ENCODE peak calls at places on chromosomes 16 and 17, in five cellular contexts. Y is lung, L is K562, G is heart right ventricle, T is transverse colon. I is an unnamed sample. For H3K36me3 and H3K4me1, the result is how much of the 10 kb centered on the place peaks cover.

GRCh38 chr17:48469227-48469626 is 39.2 kb upstream of the SKAP1 start:
- DNase-seq in Y (no peak), L (no peak), G (no peak), T (no peak), I (no peak)

GRCh38 chr17:7587420-7587786 is 2.5 kb downstream of the SOX15 start:
- DNase-seq in Y (no peak), L (no peak), G (no peak), T (no peak), I (no peak)

GRCh38 chr17:69812240-69812837 is 262.7 kb upstream of the KCNJ16 start:
- DNase-seq in Y (no peak), L (no peak), G (no peak), T (no peak), I (no peak)

GRCh38 chr17:39239640-39240314 is 14.0 kb upstream of the STAC2 start:
- DNase-seq in Y (peak), L (peak), G (peak), T (peak), I (peak)

GRCh38 chr16:88688013-88688778 is 1.9 kb upstream of the SNAI3 start:
- DNase-seq in Y (no peak), L (peak), G (peak), T (peak), I (peak)

GRCh38 chr16:64736887-64737286 is 385.0 kb downstream of the CDH11 start:
- DNase-seq in Y (no peak), L (no peak), G (no peak), T (no peak), I (no peak)

GRCh38 chr16:88357306-88358032 is 25.3 kb upstream of the ZNF469 start:
- DNase-seq in Y (no peak), L (no peak), G (no peak), T (no peak), I (peak)

GRCh38 chr17:8709006-8709405 is 35.6 kb downstream of the CCDC42 start:
- DNase-seq in Y (no peak), L (no peak), G (no peak), T (no peak), I (no peak)

GRCh38 chr17:59388070-59388556 is 56.7 kb downstream of the YPEL2 start:
- DNase-seq in Y (no peak), L (peak), G (no peak), T (no peak), I (no peak)

GRCh38 chr17:57637668-57638010 is 107.5 kb downstream of the CCDC182 start:
- DNase-seq in Y (no peak), L (no peak), G (no peak), T (no peak), I (no peak)

GRCh38 chr16:81694494-81695285 is 84.4 kb upstream of the PLCG2 start:
- DNase-seq in Y (no peak), L (no peak), G (no peak), T (no peak), I (no peak)

GRCh38 chr17:79840204-79840988 is 1.2 kb upstream of the CBX4 start:
- DNase-seq in Y (peak), L (no peak), G (peak), T (peak), I (peak)

GRCh38 chr16:68425498-68426354 is 22.6 kb downstream of the SMPD3 start:
- DNase-seq in Y (no peak), L (no peak), G (no peak), T (no peak), I (no peak)

GRCh38 chr17:57892820-57893595 is 43.2 kb upstream of the MRPS23 start:
- DNase-seq in Y (peak), L (no peak), G (peak), T (peak), I (peak)

GRCh38 chr17:75494326-75494877 is 20.9 kb downstream of the CASKIN2 start:
- DNase-seq in Y (no peak), L (no peak), G (no peak), T (no peak), I (no peak)
- H3K36me3 ChIP-seq in Y (half or more), L (under half), G (under half), T (under half), I (under half)

DNA sequence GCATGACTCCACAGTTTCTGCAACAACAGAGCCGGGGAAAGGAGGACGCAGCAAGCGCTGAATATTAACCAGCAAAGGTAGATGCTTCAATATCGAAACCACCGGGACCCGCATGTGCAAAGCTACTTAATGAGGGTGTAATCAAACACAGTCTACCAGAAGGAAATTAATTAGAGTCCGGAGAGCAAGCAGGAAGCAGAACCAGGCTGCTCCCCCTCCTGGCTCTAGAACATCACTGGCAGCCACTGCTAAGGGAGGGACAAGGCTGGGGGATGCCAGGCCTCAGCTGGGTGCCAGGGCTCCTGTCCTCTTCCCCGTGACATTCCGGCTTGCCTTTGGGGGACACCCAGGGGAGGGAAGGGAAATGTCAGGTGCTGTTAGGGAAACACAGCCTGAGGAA is 21.7 kb downstream of the LRRC75A start:
- DNase-seq in Y (no peak), L (no peak), G (no peak), T (no peak), I (no peak)
- TF ChIP-seq CTCF in Y (no peak), L (no peak), G (peak), T (no peak), I (no peak)

GRCh38 chr17:22253007-22253406 is 560.7 kb downstream of the KCNJ18 start:
- DNase-seq in Y (no peak), L (no peak), G (no peak), T (no peak), I (no peak)
- H3K4me1 ChIP-seq in Y (under half), L (under half), G (under half), T (under half), I (under half)

GRCh38 chr17:4198995-4199394 is 56.0 kb downstream of the CYB5D2 start:
- DNase-seq in Y (no peak), L (no peak), G (no peak), T (no peak), I (no peak)

GRCh38 chr17:4199818-4200402 is 56.9 kb downstream of the CYB5D2 start:
- DNase-seq in Y (no peak), L (peak), G (no peak), T (no peak), I (no peak)

GRCh38 chr17:4194796-4195195 is 51.8 kb downstream of the CYB5D2 start:
- DNase-seq in Y (no peak), L (no peak), G (no peak), T (no peak), I (no peak)

GRCh38 chr17:4201231-4201630 is 58.2 kb downstream of the CYB5D2 start:
- DNase-seq in Y (no peak), L (no peak), G (no peak), T (no peak), I (no peak)

DNA sequence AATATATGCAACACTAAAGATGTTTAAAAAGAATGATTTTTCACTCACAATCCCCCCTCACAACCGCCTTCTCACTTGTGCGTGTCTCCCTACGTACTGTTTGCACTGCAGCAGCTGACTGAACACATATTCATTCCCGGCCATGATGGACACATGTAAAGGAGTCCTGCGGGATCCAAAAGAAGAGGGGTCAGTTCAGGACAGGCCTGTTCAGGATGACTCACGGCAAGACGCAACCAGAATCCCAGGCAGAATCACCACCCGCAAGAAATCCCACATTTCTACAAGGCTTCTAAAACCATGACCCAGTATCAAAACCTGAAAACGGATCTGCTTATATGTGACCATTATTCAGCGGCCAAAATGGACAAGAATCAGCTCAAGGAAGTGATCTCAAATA is 52.3 kb downstream of the CYB5D2 start:
- DNase-seq in Y (no peak), L (no peak), G (no peak), T (no peak), I (no peak)
- H3K36me3 ChIP-seq in Y (under half), L (under half), G (under half), T (under half), I (under half)

DNA sequence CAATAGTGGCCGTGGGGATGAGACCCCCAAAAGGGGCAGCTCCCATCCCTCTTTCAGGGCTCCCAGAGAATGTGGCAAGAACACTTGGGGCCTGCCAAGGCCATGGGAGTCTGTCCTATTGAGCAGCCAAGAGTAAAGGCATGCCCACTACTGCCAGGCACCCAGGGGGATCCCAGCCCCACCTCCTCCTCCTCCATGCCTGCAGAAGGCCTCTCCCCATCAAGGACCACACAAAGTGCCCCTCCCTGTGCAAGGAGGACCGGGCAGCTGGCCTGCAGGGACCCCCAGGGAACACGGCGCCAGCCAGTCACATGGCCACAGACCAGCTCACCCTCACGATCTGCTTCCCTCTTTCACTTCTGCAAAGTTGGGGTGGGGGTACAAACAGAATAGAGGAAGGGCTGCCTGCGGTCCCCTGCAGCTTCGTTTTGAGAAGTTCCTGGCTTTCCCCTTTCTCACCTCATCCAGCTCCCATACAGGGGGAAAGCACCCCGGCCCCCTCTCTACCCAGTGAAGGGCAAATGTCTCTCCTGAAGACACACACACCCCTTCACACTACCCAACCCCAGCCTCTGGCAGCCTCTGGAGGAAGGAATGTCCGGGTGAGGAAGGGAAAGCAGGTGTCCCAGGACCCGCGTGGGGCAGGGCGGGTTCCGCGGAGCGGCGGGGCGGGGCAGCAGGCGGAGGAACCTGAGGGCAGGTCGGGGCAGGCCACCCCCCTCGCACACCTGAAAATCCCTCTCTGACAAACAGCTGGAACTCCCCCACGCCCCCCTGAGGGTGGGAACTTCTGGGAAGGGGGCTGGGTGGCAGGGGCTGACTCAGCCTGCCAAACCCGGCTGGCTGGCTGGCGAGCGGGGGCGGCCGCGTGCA is 2.0 kb downstream of the PPP1R9B start:
- DNase-seq in Y (peak), L (peak), G (peak), T (peak), I (peak)
- TF ChIP-seq CTCF in Y (no peak), L (no peak), G (peak), T (no peak), I (no peak)

DNA sequence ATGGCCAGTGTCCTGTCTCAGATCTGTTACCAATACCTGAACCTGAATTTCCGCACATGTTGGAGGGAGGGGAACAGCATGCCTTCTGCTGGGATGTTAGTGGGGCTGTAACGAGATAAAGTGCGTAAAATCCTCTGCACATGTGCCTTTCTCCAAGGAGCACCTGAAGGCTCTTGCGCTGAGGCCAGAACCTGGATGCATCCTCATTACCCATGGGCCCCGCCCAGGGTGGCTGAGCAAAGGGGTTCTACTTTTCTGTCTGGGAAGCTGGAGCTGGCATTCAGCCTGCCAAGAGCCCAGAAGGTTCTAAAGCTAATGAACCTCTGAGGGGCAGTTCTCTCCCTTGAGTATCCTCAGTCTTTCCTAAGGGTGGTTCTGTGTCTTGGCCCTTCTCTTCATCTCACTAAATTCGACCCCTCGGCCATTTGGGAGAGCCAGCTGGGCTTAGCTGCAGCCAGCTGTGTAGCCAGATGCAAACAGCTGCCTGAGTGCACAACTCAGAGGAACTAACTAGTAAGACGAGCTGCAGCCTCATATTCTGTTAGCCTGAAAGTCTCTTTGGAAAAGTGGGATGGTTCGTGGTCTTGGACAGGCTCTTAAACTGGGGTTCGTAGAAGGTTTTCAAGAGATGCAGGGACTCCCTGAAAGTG is 2.5 kb downstream of the ITGA3 start:
- DNase-seq in Y (no peak), L (no peak), G (no peak), T (no peak), I (no peak)
- H3K4me1 ChIP-seq in Y (under half), L (under half), G (half or more), T (half or more), I (under half)

DNA sequence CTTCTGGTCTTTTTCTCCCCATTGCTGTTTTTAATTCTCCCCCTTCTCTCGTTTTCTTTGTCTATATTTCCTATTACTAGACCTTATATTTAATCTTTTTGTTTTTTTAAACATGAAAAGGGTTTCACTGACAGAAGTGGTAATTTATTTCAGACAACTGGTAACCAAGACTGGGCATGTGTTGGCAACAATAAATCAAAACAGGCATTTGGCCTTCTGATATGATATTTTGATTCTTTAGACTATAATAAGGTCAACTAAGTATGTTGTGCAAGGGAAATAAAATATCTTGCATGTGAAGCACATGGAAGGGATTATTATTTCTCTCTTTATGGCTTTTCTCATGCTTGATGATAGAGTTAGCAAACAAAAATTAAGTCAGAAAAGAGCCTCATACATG is 34.6 kb downstream of the AP2B1 start:
- DNase-seq in Y (no peak), L (no peak), G (no peak), T (no peak), I (no peak)
- H3K36me3 ChIP-seq in Y (under half), L (half or more), G (under half), T (under half), I (under half)

GRCh38 chr16:71670537-71670936 is 44.6 kb downstream of the MARVELD3 start:
- DNase-seq in Y (no peak), L (no peak), G (no peak), T (peak), I (no peak)

GRCh38 chr16:71672125-71672524 is 46.1 kb downstream of the MARVELD3 start:
- DNase-seq in Y (no peak), L (no peak), G (no peak), T (no peak), I (no peak)

GRCh38 chr16:71666928-71667707 is 41.1 kb downstream of the MARVELD3 start:
- DNase-seq in Y (no peak), L (no peak), G (no peak), T (no peak), I (no peak)

GRCh38 chr16:71671165-71671564 is 45.2 kb downstream of the MARVELD3 start:
- DNase-seq in Y (no peak), L (no peak), G (no peak), T (no peak), I (no peak)

DNA sequence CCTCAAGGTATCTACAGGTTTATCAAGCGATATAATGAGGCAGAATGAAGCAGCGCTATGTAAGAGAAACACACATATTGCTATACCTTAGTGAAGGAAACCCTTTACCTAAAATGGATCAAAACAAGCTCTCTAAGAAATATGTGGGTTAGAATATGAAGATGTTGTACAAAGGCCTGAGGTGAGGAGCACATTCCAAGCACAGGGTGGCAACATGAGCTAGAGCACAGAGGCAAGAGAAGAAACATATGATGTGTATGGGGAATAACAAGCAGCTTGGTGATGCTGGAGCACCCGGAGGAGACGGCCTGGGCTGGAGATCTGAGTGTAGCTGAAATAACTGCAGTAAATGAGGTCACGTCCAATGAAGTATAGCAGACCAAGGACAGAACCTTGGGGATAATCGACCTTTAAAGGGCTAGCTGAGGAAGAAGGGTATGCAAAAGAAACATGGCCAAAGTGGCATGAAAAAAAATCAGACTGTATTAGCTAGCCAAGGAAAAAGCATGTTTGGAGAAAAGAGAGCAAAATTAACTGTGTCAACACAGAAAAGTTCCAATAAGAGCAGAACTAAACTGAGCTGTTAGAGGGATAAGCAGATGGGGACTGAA is 44.0 kb downstream of the MARVELD3 start:
- DNase-seq in Y (no peak), L (no peak), G (no peak), T (no peak), I (no peak)
- TF ChIP-seq CTCF in Y (no peak), L (no peak), G (no peak), T (no peak), I (no peak)

GRCh38 chr16:85615014-85615851 is 2.1 kb downstream of the GSE1 start:
- DNase-seq in Y (peak), L (no peak), G (peak), T (peak), I (peak)

GRCh38 chr16:85617948-85618347 is 4.8 kb downstream of the GSE1 start:
- DNase-seq in Y (peak), L (no peak), G (no peak), T (no peak), I (no peak)

GRCh38 chr16:85615852-85616607 is 2.9 kb downstream of the GSE1 start:
- DNase-seq in Y (peak), L (peak), G (peak), T (peak), I (peak)

GRCh38 chr16:85618509-85618908 is 5.4 kb downstream of the GSE1 start:
- DNase-seq in Y (no peak), L (no peak), G (no peak), T (no peak), I (no peak)

GRCh38 chr16:85616608-85617311 is 3.6 kb downstream of the GSE1 start:
- DNase-seq in Y (peak), L (peak), G (peak), T (peak), I (peak)
- H3K4me1 ChIP-seq in Y (under half), L (half or more), G (half or more), T (under half), I (under half)

GRCh38 chr16:57062329-57062728 is 30.1 kb upstream of the CPNE2 start:
- DNase-seq in Y (no peak), L (peak), G (no peak), T (no peak), I (no peak)

GRCh38 chr16:57061084-57061905 is 31.1 kb upstream of the CPNE2 start:
- DNase-seq in Y (peak), L (no peak), G (peak), T (peak), I (peak)

GRCh38 chr16:57067347-57067746 is 25.0 kb upstream of the CPNE2 start:
- DNase-seq in Y (no peak), L (no peak), G (no peak), T (no peak), I (no peak)

GRCh38 chr16:57066625-57067024 is 25.8 kb upstream of the CPNE2 start:
- DNase-seq in Y (no peak), L (no peak), G (no peak), T (no peak), I (no peak)

GRCh38 chr16:57064995-57065394 is 27.4 kb upstream of the CPNE2 start:
- DNase-seq in Y (no peak), L (peak), G (no peak), T (no peak), I (no peak)
- H3K36me3 ChIP-seq in Y (under half), L (under half), G (under half), T (under half), I (under half)